ENCODE peak calls at places on chromosomes 3 and 15, in six cellular contexts. V is mesothelial cell of epicardium, I is tibial nerve, S is AG04449, Z is stomach, Y is bronchial epithelial cell. O is an unnamed sample.

GRCh38 chr3:183274609-183275008 is 21.6 kb downstream of the B3GNT5 start:
- DNase-seq in Y (peak; percentile 92), Z (no peak), I (no peak), S (no peak), V (no peak), O (no peak)

GRCh38 chr15:85587707-85588441 is 206.9 kb downstream of the KLHL25 start:
- DNase-seq in V (no peak), Y (peak; percentile 97), I (no peak), S (no peak), Z (no peak), O (no peak)

GRCh38 chr15:31255176-31255510 is 71.5 kb upstream of the KLF13 start:
- DNase-seq in V (no peak), Y (no peak), Z (no peak), I (no peak), S (no peak), O (no peak)

GRCh38 chr15:41993447-41994170 is 21.3 kb upstream of the EHD4 start:
- DNase-seq in Y (peak; percentile 23), S (no peak), Z (no peak), V (no peak), I (no peak), O (no peak)

GRCh38 chr3:58531956-58532355 is 5.0 kb downstream of the ACOX2 start:
- DNase-seq in S (no peak), V (no peak), I (no peak), Z (no peak), Y (peak; percentile 28), O (no peak)

GRCh38 chr15:28080386-28080785 is 18.7 kb downstream of the OCA2 start:
- DNase-seq in Z (no peak), I (no peak), S (no peak), V (no peak), Y (no peak), O (no peak)

GRCh38 chr3:139588450-139588849 is 48.9 kb upstream of the RBP1 start:
- DNase-seq in I (no peak), Z (no peak), S (no peak), V (no peak), Y (peak; percentile 40), O (no peak)

GRCh38 chr3:128236667-128237066 is 83.4 kb downstream of the EEFSEC start:
- DNase-seq in Z (no peak), Y (no peak), S (no peak), V (no peak), I (no peak), O (peak; percentile 32)

GRCh38 chr3:27532426-27532825 is 48.2 kb upstream of the SLC4A7 start:
- DNase-seq in Y (no peak), V (no peak), S (no peak), Z (no peak), I (no peak), O (no peak)

GRCh38 chr3:27535809-27536392 is 51.7 kb upstream of the SLC4A7 start:
- DNase-seq in S (no peak), Y (peak; percentile 83), Z (no peak), I (no peak), V (no peak), O (no peak)

GRCh38 chr3:27536451-27536850 is 52.3 kb upstream of the SLC4A7 start:
- DNase-seq in S (no peak), I (no peak), V (no peak), Z (no peak), Y (no peak), O (no peak)

GRCh38 chr3:27532931-27533607 is 48.9 kb upstream of the SLC4A7 start:
- DNase-seq in I (no peak), Y (peak; percentile 92), V (no peak), Z (no peak), S (no peak), O (no peak)

GRCh38 chr3:27533718-27534578 is 49.8 kb upstream of the SLC4A7 start:
- DNase-seq in Y (peak; percentile 100), V (no peak), S (peak; percentile 98), Z (peak; percentile 28), I (peak; percentile 36), O (peak; percentile 91)
- TF ChIP-seq CTCF in Y (peak; percentile 64), V (no peak), S (peak; percentile 79), Z (no peak), I (no peak), O (peak; percentile 62)

GRCh38 chr3:52038227-52038626 is 18.1 kb downstream of the DUSP7 start:
- DNase-seq in I (no peak), Z (no peak), S (no peak), Y (peak; percentile 82), V (no peak), O (no peak)

GRCh38 chr3:52036222-52036694 is 20.1 kb downstream of the DUSP7 start:
- DNase-seq in S (no peak), Y (no peak), V (no peak), Z (no peak), I (no peak), O (no peak)

GRCh38 chr3:52037291-52037690 is 19.1 kb downstream of the DUSP7 start:
- DNase-seq in Z (no peak), I (no peak), S (no peak), V (no peak), Y (no peak), O (no peak)

GRCh38 chr3:52034651-52035050 is 21.7 kb downstream of the DUSP7 start:
- DNase-seq in Z (no peak), Y (no peak), I (no peak), S (no peak), V (no peak), O (no peak)

GRCh38 chr3:52036829-52037228 is 19.5 kb downstream of the DUSP7 start:
- DNase-seq in Z (no peak), I (no peak), Y (no peak), S (no peak), V (no peak), O (no peak)
- TF ChIP-seq CTCF in Z (no peak), I (no peak), Y (peak; percentile 15), S (no peak), V (no peak), O (no peak)

GRCh38 chr15:38332711-38333110 is 80.1 kb downstream of the SPRED1 start:
- DNase-seq in I (no peak), Z (no peak), S (no peak), V (no peak), Y (no peak), O (no peak)
- TF ChIP-seq CTCF in I (no peak), Z (no peak), S (no peak), V (no peak), Y (no peak), O (no peak)

GRCh38 chr15:73239564-73240208 is 129.1 kb downstream of the HCN4 start:
- DNase-seq in S (no peak), Y (peak; percentile 12), Z (no peak), I (no peak), V (no peak), O (no peak)
- TF ChIP-seq CTCF in S (no peak), Y (peak; percentile 13), Z (no peak), I (no peak), V (no peak), O (peak; percentile 29)

GRCh38 chr3:41769106-41769505 is 192.8 kb downstream of the ULK4 start:
- DNase-seq in I (no peak), S (no peak), Y (no peak), Z (no peak), V (no peak), O (no peak)

GRCh38 chr3:41768363-41768762 is 193.5 kb downstream of the ULK4 start:
- DNase-seq in Y (peak; percentile 85), V (no peak), S (no peak), I (no peak), Z (no peak), O (no peak)
- TF ChIP-seq CTCF in Y (no peak), V (no peak), S (no peak), I (no peak), Z (no peak), O (no peak)

GRCh38 chr3:32290619-32291018 is 52.1 kb downstream of the CMTM8 start:
- DNase-seq in S (no peak), I (no peak), Y (no peak), V (no peak), Z (no peak), O (no peak)
- TF ChIP-seq CTCF in S (no peak), I (no peak), Y (no peak), V (no peak), Z (no peak), O (no peak)

O was measured in osteocyte.